ENCODE peak calls at places on chromosome 1, in nine cellular contexts. Z, U, C, A, D, R, S, Y and H are unnamed samples.

GRCh38 chr1:211897011-211897410 is 66.4 kb upstream of the LPGAT1 start:
- DNase-seq in Z (peak), U (no peak), C (no peak), A (no peak), D (no peak), R (no peak), S (no peak), Y (no peak), H (no peak)

GRCh38 chr1:53172751-53173498 is 23.7 kb upstream of the CPT2 start:
- DNase-seq in Z (no peak), U (no peak), C (peak), A (peak), D (peak), R (peak), S (no peak), Y (no peak), H (peak)

GRCh38 chr1:185483647-185484450 is 166.8 kb upstream of the IVNS1ABP start:
- DNase-seq in Z (peak), U (peak), C (peak), A (peak), D (peak), R (peak), S (no peak), Y (peak), H (peak)

GRCh38 chr1:184028854-184029623 is 8.5 kb downstream of the COLGALT2 start:
- DNase-seq in Z (no peak), U (no peak), C (no peak), A (no peak), D (no peak), R (no peak), S (no peak), Y (no peak), H (no peak)

GRCh38 chr1:160191756-160192155 is 1.4 kb downstream of the CASQ1 start:
- DNase-seq in Z (no peak), U (no peak), C (no peak), A (no peak), D (no peak), R (no peak), S (no peak), Y (no peak), H (no peak)

GRCh38 chr1:233707153-233707905 is 93.4 kb downstream of the KCNK1 start:
- DNase-seq in Z (no peak), U (peak), C (no peak), A (peak), D (peak), R (no peak), S (no peak), Y (no peak), H (no peak)

GRCh38 chr1:23643668-23644554 is 47.7 kb upstream of the RPL11 start:
- DNase-seq in Z (no peak), U (no peak), C (peak), A (no peak), D (no peak), R (no peak), S (no peak), Y (no peak), H (no peak)

GRCh38 chr1:186102559-186103148 is 272.4 kb downstream of the TPR start:
- DNase-seq in Z (peak), U (peak), C (no peak), A (peak), D (peak), R (peak), S (no peak), Y (peak), H (no peak)

GRCh38 chr1:57637155-57637554 is 213.3 kb upstream of the DAB1 start:
- DNase-seq in Z (peak), U (no peak), C (no peak), A (no peak), D (peak), R (peak), S (peak), Y (no peak), H (no peak)

GRCh38 chr1:179036844-179037465 is 11.3 kb downstream of the FAM20B start:
- DNase-seq in Z (no peak), U (no peak), C (no peak), A (no peak), D (peak), R (peak), S (no peak), Y (no peak), H (no peak)

GRCh38 chr1:54596756-54597155 is 26.6 kb downstream of the FAM151A start:
- DNase-seq in Z (no peak), U (no peak), C (no peak), A (peak), D (no peak), R (no peak), S (no peak), Y (no peak), H (no peak)

GRCh38 chr1:4020411-4020810 is 120.3 kb upstream of the C1orf174 start:
- DNase-seq in Z (no peak), U (no peak), C (no peak), A (no peak), D (no peak), R (no peak), S (no peak), Y (no peak), H (no peak)

GRCh38 chr1:236808564-236809130 is 13.6 kb downstream of the MTR start:
- DNase-seq in Z (no peak), U (no peak), C (no peak), A (peak), D (no peak), R (peak), S (no peak), Y (no peak), H (no peak)

GRCh38 chr1:17688217-17688810 is 66.8 kb upstream of the ACTL8 start:
- DNase-seq in Z (no peak), U (no peak), C (peak), A (no peak), D (no peak), R (no peak), S (no peak), Y (no peak), H (no peak)

GRCh38 chr1:94239796-94240195 is 2.4 kb upstream of the ARHGAP29 start:
- DNase-seq in Z (no peak), U (no peak), C (no peak), A (peak), D (no peak), R (no peak), S (no peak), Y (no peak), H (no peak)

GRCh38 chr1:36816348-36816747 is 218.0 kb downstream of the GRIK3 start:
- DNase-seq in Z (no peak), U (no peak), C (no peak), A (no peak), D (no peak), R (no peak), S (no peak), Y (no peak), H (no peak)
- TF ChIP-seq CTCF in Z (no peak), U (no peak), C (no peak), A (no peak), D (no peak), R (no peak), S (no peak), Y (no peak), H (no peak)

GRCh38 chr1:2275796-2276536 is 47.8 kb downstream of the SKI start:
- DNase-seq in Z (no peak), U (no peak), C (no peak), A (peak), D (peak), R (peak), S (no peak), Y (no peak), H (no peak)
- H3K4me3 ChIP-seq in Z (no peak), U (no peak), C (no peak), A (no peak), D (no peak), R (no peak), S (no peak), Y (no peak), H (no peak)

DNA sequence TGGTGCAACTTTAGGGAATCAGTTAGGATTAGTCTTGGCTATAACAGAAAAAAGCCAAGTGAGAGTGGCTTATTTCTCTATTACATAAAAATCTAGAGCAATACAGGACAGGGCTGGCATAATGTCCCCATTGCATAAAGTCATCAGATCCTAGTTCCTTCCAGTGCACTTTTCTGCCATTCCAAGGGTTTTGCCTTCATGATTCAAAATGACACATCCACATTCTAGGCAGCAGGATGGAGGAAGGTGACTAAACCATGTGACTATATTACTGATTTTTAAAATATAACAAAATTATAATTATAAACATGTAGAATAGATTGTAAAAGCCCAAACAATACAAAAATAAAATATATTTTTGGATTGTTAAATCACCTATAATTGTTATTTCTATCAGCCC is 18.8 kb downstream of the JUN start:
- DNase-seq in Z (no peak), U (no peak), C (no peak), A (peak), D (no peak), R (peak), S (no peak), Y (no peak), H (no peak)
- TF ChIP-seq CTCF in Z (no peak), U (no peak), C (no peak), A (no peak), D (no peak), R (no peak), S (no peak), Y (no peak), H (no peak)

GRCh38 chr1:39268112-39268581 is 63.7 kb downstream of the MACF1 start:
- DNase-seq in Z (peak), U (peak), C (no peak), A (peak), D (peak), R (peak), S (no peak), Y (peak), H (peak)
- H3K4me3 ChIP-seq in Z (peak), U (peak), C (no peak), A (peak), D (peak), R (peak), S (peak), Y (peak), H (peak)

GRCh38 chr1:168819668-168820067 is 90.7 kb upstream of the DPT start:
- DNase-seq in Z (no peak), U (no peak), C (no peak), A (no peak), D (no peak), R (no peak), S (no peak), Y (no peak), H (no peak)
- TF ChIP-seq CTCF in Z (no peak), U (no peak), C (no peak), A (no peak), D (no peak), R (no peak), S (no peak), Y (no peak), H (no peak)